ENCODE peak calls at places on chromosomes 12 and 14, in five cellular contexts. I is IMR-90, Q is H9, H is neuronal stem cell, D is H1. Z is an unnamed sample.

GRCh38 chr14:100004392-100004791 is 60.8 kb upstream of the EVL start:
- DNase-seq in I (no peak), Q (no peak), H (no peak), D (no peak), Z (no peak)

GRCh38 chr14:68015356-68016242 is 196.0 kb downstream of the RAD51B start:
- DNase-seq in I (peak), Q (no peak), H (no peak), D (no peak), Z (no peak)

GRCh38 chr12:58341791-58342190 is 400.4 kb downstream of the ATP23 start:
- DNase-seq in I (peak), Q (no peak), H (no peak), D (no peak), Z (peak)

GRCh38 chr12:50924131-50924438 is 28.3 kb upstream of the HIGD1C start:
- DNase-seq in I (no peak), Q (peak), H (no peak), D (no peak), Z (no peak)

GRCh38 chr14:106831322-106831720 is 1304.9 kb downstream of the TMEM121 start:
- DNase-seq in I (no peak), Q (no peak), H (no peak), D (peak), Z (no peak)

GRCh38 chr14:36672095-36672494 is 10.4 kb downstream of the PAX9 start:
- DNase-seq in I (no peak), Q (no peak), H (no peak), D (no peak), Z (no peak)

GRCh38 chr14:39423793-39424192 is 8.4 kb downstream of the FBXO33 start:
- DNase-seq in I (no peak), Q (no peak), H (no peak), D (no peak), Z (no peak)

GRCh38 chr14:64117671-64118402 is 176.3 kb downstream of the ESR2 start:
- DNase-seq in I (peak), Q (no peak), H (no peak), D (no peak), Z (no peak)

GRCh38 chr14:52910597-52910996 is 40.3 kb downstream of the FERMT2 start:
- DNase-seq in I (no peak), Q (no peak), H (no peak), D (no peak), Z (no peak)

GRCh38 chr14:48735607-48736006 is 850.6 kb downstream of the RPS29 start:
- DNase-seq in I (no peak), Q (no peak), H (no peak), D (no peak), Z (no peak)

GRCh38 chr12:23888396-23889068 is 60.9 kb downstream of the SOX5 start:
- DNase-seq in I (no peak), Q (no peak), H (no peak), D (no peak), Z (no peak)

GRCh38 chr14:56196274-56196673 is 78.1 kb downstream of the PELI2 start:
- DNase-seq in I (peak), Q (no peak), H (no peak), D (no peak), Z (peak)

DNA sequence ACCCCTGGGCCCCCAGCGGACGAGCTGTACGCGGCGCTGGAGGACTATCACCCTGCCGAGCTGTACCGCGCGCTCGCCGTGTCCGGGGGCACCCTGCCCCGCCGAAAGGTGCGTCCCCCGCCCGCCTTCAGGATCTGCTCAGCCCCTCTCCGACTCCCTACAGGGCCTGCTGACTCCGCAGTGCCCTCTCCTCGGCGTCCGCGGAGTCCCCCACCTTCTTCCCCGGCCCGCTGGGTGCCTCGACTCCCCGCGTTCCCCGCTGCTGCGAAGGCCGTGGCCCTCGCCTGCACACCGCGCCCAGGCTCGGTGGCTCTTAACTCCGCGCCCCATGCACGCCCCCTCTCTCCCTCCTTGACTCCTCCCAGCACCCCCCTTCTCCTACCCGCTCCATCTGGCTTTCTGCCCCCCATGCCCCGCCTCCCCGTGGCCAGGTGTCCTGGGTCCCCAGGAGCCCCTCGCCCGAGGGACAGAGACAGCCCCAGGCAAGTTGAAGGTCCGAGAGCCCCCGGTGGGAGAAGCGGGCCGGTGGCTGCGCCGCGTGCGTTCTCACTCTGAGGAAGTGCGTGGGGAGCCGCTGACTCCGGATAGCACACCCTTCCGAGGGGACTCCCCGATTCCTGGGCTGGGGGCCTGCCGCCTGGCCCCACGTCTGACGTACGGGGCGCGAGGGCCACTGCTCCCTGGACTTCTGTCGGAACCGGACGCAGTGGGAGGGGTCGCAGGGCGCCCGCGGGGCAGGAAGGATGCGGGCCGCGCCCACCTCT is 594 bp downstream of the TAMALIN start:
- DNase-seq in I (no peak), Q (peak), H (no peak), D (no peak), Z (peak)
- H2AK5ac ChIP-seq in I (peak), Q (no peak), H (peak), D (no peak), Z (no peak)

DNA sequence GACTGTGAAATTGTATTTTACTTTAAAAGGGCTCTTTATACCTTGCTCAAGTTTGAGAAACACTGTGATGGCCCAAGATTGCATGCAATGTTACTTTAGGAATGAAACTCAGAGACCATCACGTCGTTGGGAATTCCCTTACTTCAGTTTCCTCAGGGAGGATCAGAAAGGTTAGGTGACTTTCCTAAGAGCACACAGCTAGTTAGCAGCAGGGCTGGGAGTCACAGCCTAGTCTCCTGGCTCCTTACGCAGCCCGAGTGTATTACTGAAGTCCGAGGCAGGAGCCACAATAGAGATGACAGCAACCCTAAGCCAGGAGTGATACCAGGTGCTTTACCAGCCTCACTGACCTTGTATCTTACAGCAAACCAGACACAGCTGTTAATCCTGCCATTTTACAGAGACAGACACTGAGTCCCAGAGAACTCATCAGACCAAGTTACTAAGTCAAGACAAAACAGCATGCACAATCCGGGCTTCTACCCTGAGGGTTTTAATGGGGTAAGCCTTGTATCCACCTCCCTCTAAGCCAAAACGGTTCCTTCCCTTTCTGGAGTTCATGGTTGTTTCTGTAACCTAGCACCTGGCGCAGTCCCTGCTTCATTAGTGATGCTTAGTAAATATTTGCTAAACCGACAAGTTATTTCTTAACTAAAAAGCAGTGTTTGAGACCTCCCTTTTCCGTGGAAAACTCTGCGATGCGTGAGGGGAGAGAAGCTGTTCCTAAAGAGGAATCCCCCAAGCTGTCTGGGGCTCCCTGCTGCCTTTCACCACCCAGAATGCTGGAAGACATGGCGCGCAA is 66.9 kb downstream of the RBM19 start:
- DNase-seq in I (no peak), Q (no peak), H (no peak), D (no peak), Z (no peak)
- H3K18ac ChIP-seq in I (no peak), Q (no peak), H (no peak), D (peak), Z (no peak)

DNA sequence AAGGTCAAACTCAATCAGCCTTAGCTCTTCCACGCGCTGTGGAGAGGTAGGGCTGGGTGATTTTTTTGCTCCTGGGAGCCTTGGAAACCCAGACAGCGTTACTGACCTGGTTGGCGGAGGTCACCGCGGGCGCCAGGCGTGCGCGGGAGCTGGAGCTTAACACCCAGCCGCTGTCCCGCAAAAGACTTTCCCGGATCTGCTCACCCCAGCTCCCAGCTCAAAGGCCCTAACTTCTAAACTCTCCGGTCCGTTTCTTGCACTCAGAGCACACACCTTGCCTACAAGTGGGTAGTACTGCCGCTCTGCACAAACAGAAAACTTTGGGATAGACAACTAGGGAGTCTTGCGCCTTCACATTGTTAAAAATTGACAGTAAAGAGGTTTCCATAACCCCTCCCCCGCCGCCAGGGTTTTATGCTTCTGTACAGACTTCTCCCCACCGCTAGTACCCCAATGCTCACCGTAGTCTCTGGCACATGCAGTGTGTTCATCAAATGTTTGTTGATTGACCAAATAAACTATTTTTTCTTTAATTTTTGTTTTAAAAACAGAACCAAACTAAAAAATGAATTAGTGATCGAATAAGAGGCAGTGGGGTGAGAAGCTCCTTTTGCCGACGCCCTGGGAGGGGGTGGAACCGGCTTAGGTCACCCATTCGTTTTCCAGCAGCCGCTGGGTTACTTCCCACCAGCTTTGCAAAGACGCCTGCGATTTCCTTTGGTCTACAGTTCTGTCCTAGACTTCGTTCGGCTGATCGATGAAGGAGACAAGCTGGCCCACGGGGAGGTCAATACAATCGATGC is 12.7 kb upstream of the TBX3 start:
- DNase-seq in I (no peak), Q (peak), H (no peak), D (no peak), Z (no peak)
- H4K91ac ChIP-seq in I (no peak), Q (no peak), H (no peak), D (no peak), Z (no peak)

DNA sequence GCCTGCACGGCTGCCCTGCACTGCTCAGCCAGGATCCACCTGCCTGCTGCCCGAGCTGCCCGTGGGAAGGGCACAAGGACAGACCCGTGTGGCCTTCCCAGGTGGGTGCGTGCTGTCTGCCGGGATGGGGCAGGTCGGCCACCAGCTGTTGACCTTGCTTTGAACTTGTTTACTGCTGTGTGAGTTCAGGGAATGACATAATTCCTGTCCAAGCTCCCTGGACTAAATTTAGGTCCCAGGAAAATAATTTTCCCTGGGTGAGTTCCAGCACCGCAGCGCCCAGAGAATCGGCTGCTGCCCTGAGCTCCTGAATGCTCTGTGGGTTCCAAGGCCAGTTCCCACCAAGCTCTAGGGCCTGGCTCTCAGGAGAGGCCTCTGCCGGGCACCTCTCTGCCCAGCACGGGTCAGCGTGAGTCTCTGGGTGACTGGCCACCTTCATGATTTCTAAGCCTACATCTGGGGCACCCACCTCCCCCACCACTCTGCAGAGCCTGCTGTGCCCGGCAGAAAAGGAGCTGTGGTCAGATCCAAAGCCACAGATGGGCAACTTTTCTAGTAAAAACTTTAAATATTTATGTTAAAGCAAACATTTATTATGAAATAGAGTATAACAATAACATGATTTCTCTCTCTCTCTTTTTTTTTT is 27.2 kb upstream of the MLXIP start:
- DNase-seq in I (peak), Q (no peak), H (no peak), D (no peak), Z (peak)
- H2AK5ac ChIP-seq in I (no peak), Q (no peak), H (no peak), D (no peak), Z (no peak)

GRCh38 chr12:133201888-133202287 is 20.6 kb downstream of the ZNF268 start:
- DNase-seq in I (no peak), Q (no peak), H (no peak), D (no peak), Z (no peak)

GRCh38 chr12:133203344-133204263 is 22.3 kb downstream of the ZNF268 start:
- DNase-seq in I (peak), Q (no peak), H (no peak), D (no peak), Z (no peak)

GRCh38 chr12:133202493-133203343 is 21.4 kb downstream of the ZNF268 start:
- DNase-seq in I (no peak), Q (no peak), H (no peak), D (no peak), Z (peak)

GRCh38 chr12:133206390-133206789 is 25.1 kb downstream of the ZNF268 start:
- DNase-seq in I (no peak), Q (no peak), H (no peak), D (no peak), Z (no peak)

DNA sequence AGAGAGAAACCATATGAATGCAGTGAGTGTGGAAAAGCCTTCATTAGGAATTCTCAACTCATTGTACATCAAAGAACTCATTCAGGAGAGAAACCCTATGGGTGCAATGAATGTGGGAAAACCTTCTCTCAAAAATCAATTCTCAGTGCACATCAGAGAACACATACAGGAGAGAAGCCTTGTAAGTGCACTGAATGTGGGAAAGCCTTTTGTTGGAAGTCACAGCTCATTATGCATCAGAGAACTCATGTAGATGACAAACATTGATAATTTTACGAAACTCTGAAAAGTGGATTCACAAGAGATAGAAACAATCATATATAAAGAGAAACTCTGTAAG is 22.9 kb downstream of the ZNF268 start:
- DNase-seq in I (no peak), Q (no peak), H (no peak), D (no peak), Z (no peak)
- H3K18ac ChIP-seq in I (no peak), Q (no peak), H (no peak), D (no peak), Z (no peak)

GRCh38 chr12:97642906-97643305 is 180.3 kb downstream of the RMST start:
- DNase-seq in I (no peak), Q (no peak), H (no peak), D (no peak), Z (no peak)
- H4K91ac ChIP-seq in I (no peak), Q (no peak), H (no peak), D (no peak), Z (no peak)

GRCh38 chr14:22547309-22547947 is 41.6 kb downstream of the DAD1 start:
- DNase-seq in I (no peak), Q (no peak), H (no peak), D (no peak), Z (peak)
- H2AK5ac ChIP-seq in I (peak), Q (no peak), H (no peak), D (peak), Z (peak)